ENCODE peak calls at places on chromosomes 11 and 22, in seven cellular contexts. J, I, B, L, T, X and R are unnamed samples.

GRCh38 chr22:36606659-36607058 is 77.7 kb upstream of the EIF3D start:
- DNase-seq in J (no peak), I (no peak), B (no peak), L (no peak), T (no peak), X (no peak), R (no peak)

GRCh38 chr22:17952273-17952801 is 72.0 kb downstream of the MICAL3 start:
- DNase-seq in J (no peak), I (no peak), B (no peak), L (no peak), T (no peak), X (peak; percentile 41), R (no peak)

GRCh38 chr22:46031561-46031960 is 54.6 kb upstream of the WNT7B start:
- DNase-seq in J (no peak), I (no peak), B (peak; percentile 1), L (no peak), T (no peak), X (no peak), R (peak; percentile 27)

GRCh38 chr11:87259731-87260130 is 222.0 kb downstream of the TMEM135 start:
- DNase-seq in J (no peak), I (no peak), B (no peak), L (no peak), T (no peak), X (no peak), R (no peak)

GRCh38 chr11:7577883-7578242 is 64.1 kb downstream of the PPFIBP2 start:
- DNase-seq in J (no peak), I (no peak), B (no peak), L (peak; percentile 18), T (no peak), X (peak; percentile 78), R (no peak)

GRCh38 chr11:83158965-83159900 is 2.3 kb downstream of the PCF11 start:
- DNase-seq in J (no peak), I (no peak), B (no peak), L (no peak), T (no peak), X (no peak), R (no peak)

GRCh38 chr11:126282742-126283591 is at the start of gene TIRAP:
- DNase-seq in J (peak; percentile 69), I (peak; percentile 61), B (peak; percentile 24), L (peak; percentile 61), T (peak; percentile 64), X (peak; percentile 96), R (peak; percentile 77)

GRCh38 chr22:49258107-49259010 is 569.3 kb downstream of the BRD1 start:
- DNase-seq in J (no peak), I (no peak), B (no peak), L (no peak), T (no peak), X (peak; percentile 67), R (no peak)

GRCh38 chr11:64123102-64123434 is 42.8 kb downstream of the MACROD1 start:
- DNase-seq in J (peak; percentile 78), I (no peak), B (no peak), L (peak; percentile 6), T (peak; percentile 86), X (no peak), R (peak; percentile 56)

GRCh38 chr22:49639956-49640355 is 187.7 kb downstream of the BRD1 start:
- DNase-seq in J (no peak), I (no peak), B (no peak), L (no peak), T (no peak), X (no peak), R (no peak)

GRCh38 chr11:59186130-59186594 is 14.2 kb downstream of the DTX4 start:
- DNase-seq in J (peak; percentile 81), I (no peak), B (no peak), L (no peak), T (peak; percentile 75), X (peak; percentile 67), R (no peak)

GRCh38 chr11:69156673-69157155 is 979 bp downstream of the SMIM38 start:
- DNase-seq in J (peak; percentile 62), I (no peak), B (no peak), L (peak; percentile 22), T (no peak), X (no peak), R (no peak)

GRCh38 chr11:127458561-127458960 is 458.0 kb upstream of the KIRREL3 start:
- DNase-seq in J (no peak), I (no peak), B (no peak), L (no peak), T (no peak), X (no peak), R (no peak)

GRCh38 chr11:73141031-73141308 is 1.1 kb downstream of the FCHSD2 start:
- DNase-seq in J (peak; percentile 31), I (peak; percentile 21), B (no peak), L (peak; percentile 15), T (peak; percentile 26), X (peak; percentile 89), R (peak; percentile 40)

GRCh38 chr11:4491878-4492606 is 9.6 kb downstream of the OR52K1 start:
- DNase-seq in J (no peak), I (no peak), B (no peak), L (no peak), T (no peak), X (peak; percentile 32), R (no peak)

GRCh38 chr11:82989628-82990404 is 81.9 kb downstream of the RAB30 start:
- DNase-seq in J (no peak), I (no peak), B (no peak), L (no peak), T (no peak), X (no peak), R (no peak)

GRCh38 chr11:117618273-117618672 is 178.7 kb downstream of the DSCAML1 start:
- DNase-seq in J (no peak), I (no peak), B (no peak), L (no peak), T (no peak), X (no peak), R (no peak)

GRCh38 chr11:11075515-11076171 is 217.8 kb upstream of the ZBED5 start:
- DNase-seq in J (no peak), I (no peak), B (no peak), L (no peak), T (no peak), X (no peak), R (no peak)

GRCh38 chr22:50722716-50723428 is 15.1 kb upstream of the ACR start:
- DNase-seq in J (no peak), I (no peak), B (no peak), L (no peak), T (no peak), X (no peak), R (no peak)

GRCh38 chr22:39712081-39712480 is 141.5 kb downstream of the CACNA1I start:
- DNase-seq in J (no peak), I (no peak), B (no peak), L (no peak), T (no peak), X (no peak), R (no peak)

DNA sequence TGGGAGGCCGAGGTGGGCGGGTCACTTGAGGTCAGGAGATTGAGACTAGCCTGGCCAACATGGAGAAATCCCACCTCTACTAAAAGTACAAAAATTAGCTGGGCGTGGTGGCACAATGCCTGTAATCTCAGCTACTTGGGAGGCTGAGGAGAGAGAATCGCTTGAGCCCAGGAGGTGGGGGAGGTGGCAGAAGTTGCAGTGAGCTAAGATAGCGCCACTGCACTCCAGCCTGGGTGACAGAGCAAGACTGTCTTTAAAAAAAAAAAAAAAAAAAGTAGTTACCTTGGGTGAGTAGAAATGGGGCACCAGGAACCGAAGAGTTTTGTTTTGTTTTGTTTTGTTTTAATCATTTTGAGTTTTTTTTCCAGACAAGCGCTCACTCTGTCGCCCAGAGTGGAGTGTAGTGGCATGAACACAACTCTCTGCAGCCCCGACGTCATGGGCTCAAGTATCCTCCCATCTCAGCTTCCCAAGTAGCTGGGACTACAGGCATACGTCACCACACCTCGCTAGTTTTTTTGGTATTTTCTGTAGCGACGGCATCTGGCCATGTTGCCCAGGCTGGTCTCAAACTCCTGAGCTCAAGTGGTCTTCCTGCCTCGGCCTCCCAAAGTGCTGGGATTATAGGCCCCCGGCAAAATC is 15.8 kb downstream of the THAP12 start:
- DNase-seq in J (no peak), I (no peak), B (no peak), L (no peak), T (no peak), X (no peak), R (no peak)
- TF ChIP-seq CTCF in J (no peak), I (no peak), B (no peak), L (no peak), T (no peak), X (no peak), R (no peak)

GRCh38 chr22:22890085-22890484 is 2.5 kb downstream of the IGLL5 start:
- DNase-seq in J (no peak), I (no peak), B (no peak), L (no peak), T (no peak), X (no peak), R (no peak)

GRCh38 chr22:22884888-22885840 is 2.5 kb upstream of the IGLL5 start:
- DNase-seq in J (no peak), I (no peak), B (no peak), L (no peak), T (no peak), X (peak; percentile 32), R (no peak)

GRCh38 chr22:22886546-22886945 is 1.1 kb upstream of the IGLL5 start:
- DNase-seq in J (no peak), I (no peak), B (no peak), L (no peak), T (no peak), X (peak; percentile 5), R (peak; percentile 23)

GRCh38 chr22:22888509-22889353 is 1.1 kb downstream of the IGLL5 start:
- DNase-seq in J (no peak), I (no peak), B (no peak), L (no peak), T (no peak), X (peak; percentile 27), R (no peak)

GRCh38 chr22:22887621-22888503 is at the start of gene IGLL5:
- DNase-seq in J (no peak), I (no peak), B (no peak), L (no peak), T (no peak), X (peak; percentile 68), R (no peak)
- H3K27ac ChIP-seq in J (no peak within 1 kb of the TSS), I (no peak within 1 kb of the TSS), B (no peak within 1 kb of the TSS), L (no peak within 1 kb of the TSS), T (no peak within 1 kb of the TSS), X (no peak within 1 kb of the TSS), R (no peak within 1 kb of the TSS)

DNA sequence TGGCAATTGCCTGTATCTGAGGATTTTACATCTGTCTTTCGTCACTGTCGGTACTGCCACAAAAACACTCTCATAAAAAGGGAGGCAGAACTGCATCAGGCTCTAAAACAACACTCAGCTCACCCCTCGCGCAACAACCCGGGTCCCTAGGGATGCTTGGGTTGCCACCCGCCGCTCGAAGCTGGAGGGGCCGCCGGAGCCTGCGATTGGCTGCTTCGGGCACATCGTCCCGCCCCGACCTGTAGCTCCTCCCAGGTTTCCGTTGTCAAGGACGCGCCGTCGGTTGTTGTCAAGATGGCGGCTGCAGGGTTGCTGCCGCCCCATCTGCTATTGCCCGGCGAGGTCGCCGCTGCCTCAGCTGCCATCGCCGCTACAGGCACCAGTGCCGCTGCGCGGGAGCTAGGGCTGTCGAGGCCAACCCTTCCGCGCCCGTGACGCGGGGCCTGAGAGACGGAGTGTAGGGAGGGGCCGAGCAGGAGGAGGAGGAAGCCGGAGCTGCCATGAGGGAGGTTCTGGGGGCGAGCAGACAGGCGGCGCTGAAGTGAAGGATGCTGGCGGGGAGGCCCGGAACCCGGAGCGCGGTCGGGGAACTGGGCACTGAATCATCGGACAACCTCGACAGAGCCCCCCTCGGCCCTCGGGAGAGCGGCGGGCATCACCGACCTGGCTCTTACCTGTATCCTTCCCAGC is at the start of gene CEP126:
- DNase-seq in J (peak; percentile 93), I (peak; percentile 94), B (peak; percentile 77), L (peak; percentile 93), T (peak; percentile 88), X (peak; percentile 91), R (peak; percentile 97)
- TF ChIP-seq CTCF in J (no peak), I (peak; percentile 70), B (peak; percentile 40), L (peak; percentile 50), T (no peak), X (peak; percentile 26), R (peak; percentile 51)

GRCh38 chr11:133936136-133936535 is 20.6 kb downstream of the IGSF9B start:
- DNase-seq in J (no peak), I (no peak), B (no peak), L (no peak), T (no peak), X (no peak), R (no peak)
- H3K27ac ChIP-seq in J (no peak overlapping the region), I (no peak overlapping the region), B (no peak overlapping the region), L (no peak overlapping the region), T (no peak overlapping the region), X (no peak overlapping the region), R (peak overlapping the region; percentile 38)